ENCODE peak calls at places on chromosomes 11 and 22, in ten cellular contexts. One of them, this sample, is unnamed.

GRCh38 chr11:29452131-29452530 is 564.7 kb downstream of the KCNA4 start:
- DNase-seq in left ventricle myocardium inferior: no peak
- DNase-seq in cardiac muscle cell: peak
- DNase-seq in LHCN-M2: peak
- DNase-seq in DMS153: no peak
- DNase-seq in activated T-cell treated with anti-CD3 and anti-CD28 coated beads, Interleukin-2, amount 50 U/mL, for 72 hours: no peak
- DNase-seq in cardiac fibroblast: peak
- DNase-seq in naive thymus-derived CD4-positive, alpha-beta T cell: no peak
- DNase-seq in DMS79: no peak
- DNase-seq in NCI-H1092: no peak
- DNase-seq in this sample: no peak

GRCh38 chr11:87007938-87008337 is 29.8 kb upstream of the TMEM135 start:
- DNase-seq in NCI-H1092: no peak
- DNase-seq in DMS153: no peak
- DNase-seq in LHCN-M2: peak
- DNase-seq in activated T-cell treated with anti-CD3 and anti-CD28 coated beads, Interleukin-2, amount 50 U/mL, for 72 hours: no peak
- DNase-seq in cardiac fibroblast: peak
- DNase-seq in left ventricle myocardium inferior: no peak
- DNase-seq in cardiac muscle cell: peak
- DNase-seq in DMS79: no peak
- DNase-seq in naive thymus-derived CD4-positive, alpha-beta T cell: no peak
- DNase-seq in this sample: no peak

GRCh38 chr11:60305906-60306619 is 21.0 kb upstream of the MS4A6E start:
- DNase-seq in naive thymus-derived CD4-positive, alpha-beta T cell: no peak
- DNase-seq in LHCN-M2: peak
- DNase-seq in cardiac fibroblast: no peak
- DNase-seq in cardiac muscle cell: peak
- DNase-seq in activated T-cell treated with anti-CD3 and anti-CD28 coated beads, Interleukin-2, amount 50 U/mL, for 72 hours: no peak
- DNase-seq in NCI-H1092: no peak
- DNase-seq in DMS79: no peak
- DNase-seq in DMS153: no peak
- DNase-seq in left ventricle myocardium inferior: no peak
- DNase-seq in this sample: no peak

GRCh38 chr11:62707277-62707771 is at the start of the genes BSCL2 and GNG3:
- DNase-seq in naive thymus-derived CD4-positive, alpha-beta T cell: no peak
- DNase-seq in cardiac fibroblast: no peak
- DNase-seq in left ventricle myocardium inferior: no peak
- DNase-seq in NCI-H1092: no peak
- DNase-seq in LHCN-M2: no peak
- DNase-seq in activated T-cell treated with anti-CD3 and anti-CD28 coated beads, Interleukin-2, amount 50 U/mL, for 72 hours: peak
- DNase-seq in cardiac muscle cell: no peak
- DNase-seq in DMS153: peak
- DNase-seq in DMS79: peak
- DNase-seq in this sample: peak

GRCh38 chr11:31798057-31799035 is 12.8 kb downstream of the PAX6 start:
- DNase-seq in DMS153: no peak
- DNase-seq in LHCN-M2: no peak
- DNase-seq in left ventricle myocardium inferior: no peak
- DNase-seq in DMS79: no peak
- DNase-seq in activated T-cell treated with anti-CD3 and anti-CD28 coated beads, Interleukin-2, amount 50 U/mL, for 72 hours: peak
- DNase-seq in cardiac fibroblast: no peak
- DNase-seq in naive thymus-derived CD4-positive, alpha-beta T cell: no peak
- DNase-seq in cardiac muscle cell: no peak
- DNase-seq in NCI-H1092: no peak
- DNase-seq in this sample: peak

GRCh38 chr11:126210871-126211235 is 597 bp downstream of the RPUSD4 start:
- DNase-seq in activated T-cell treated with anti-CD3 and anti-CD28 coated beads, Interleukin-2, amount 50 U/mL, for 72 hours: no peak
- DNase-seq in cardiac muscle cell: peak
- DNase-seq in LHCN-M2: peak
- DNase-seq in DMS153: no peak
- DNase-seq in left ventricle myocardium inferior: no peak
- DNase-seq in cardiac fibroblast: no peak
- DNase-seq in DMS79: peak
- DNase-seq in NCI-H1092: no peak
- DNase-seq in naive thymus-derived CD4-positive, alpha-beta T cell: no peak
- DNase-seq in this sample: no peak

GRCh38 chr11:71447791-71448256 is 369 bp downstream of the DHCR7 start:
- DNase-seq in cardiac muscle cell: peak
- DNase-seq in cardiac fibroblast: peak
- DNase-seq in DMS79: peak
- DNase-seq in NCI-H1092: peak
- DNase-seq in activated T-cell treated with anti-CD3 and anti-CD28 coated beads, Interleukin-2, amount 50 U/mL, for 72 hours: peak
- DNase-seq in DMS153: no peak
- DNase-seq in left ventricle myocardium inferior: no peak
- DNase-seq in naive thymus-derived CD4-positive, alpha-beta T cell: peak
- DNase-seq in LHCN-M2: peak
- DNase-seq in this sample: peak

GRCh38 chr11:127106142-127106541 is 105.6 kb upstream of the KIRREL3 start:
- DNase-seq in cardiac muscle cell: no peak
- DNase-seq in left ventricle myocardium inferior: no peak
- DNase-seq in DMS153: peak
- DNase-seq in activated T-cell treated with anti-CD3 and anti-CD28 coated beads, Interleukin-2, amount 50 U/mL, for 72 hours: no peak
- DNase-seq in naive thymus-derived CD4-positive, alpha-beta T cell: no peak
- DNase-seq in DMS79: peak
- DNase-seq in NCI-H1092: peak
- DNase-seq in LHCN-M2: peak
- DNase-seq in cardiac fibroblast: no peak
- DNase-seq in this sample: no peak

GRCh38 chr22:30832407-30832987 is 136.1 kb downstream of the MORC2 start:
- DNase-seq in activated T-cell treated with anti-CD3 and anti-CD28 coated beads, Interleukin-2, amount 50 U/mL, for 72 hours: no peak
- DNase-seq in naive thymus-derived CD4-positive, alpha-beta T cell: no peak
- DNase-seq in cardiac muscle cell: no peak
- DNase-seq in NCI-H1092: no peak
- DNase-seq in DMS79: no peak
- DNase-seq in left ventricle myocardium inferior: no peak
- DNase-seq in DMS153: no peak
- DNase-seq in cardiac fibroblast: no peak
- DNase-seq in LHCN-M2: no peak
- DNase-seq in this sample: peak

GRCh38 chr11:61955031-61955415 is 4.9 kb downstream of the BEST1 start:
- DNase-seq in activated T-cell treated with anti-CD3 and anti-CD28 coated beads, Interleukin-2, amount 50 U/mL, for 72 hours: no peak
- DNase-seq in left ventricle myocardium inferior: peak
- DNase-seq in LHCN-M2: peak
- DNase-seq in cardiac fibroblast: peak
- DNase-seq in cardiac muscle cell: peak
- DNase-seq in DMS153: peak
- DNase-seq in NCI-H1092: no peak
- DNase-seq in naive thymus-derived CD4-positive, alpha-beta T cell: no peak
- DNase-seq in DMS79: peak
- DNase-seq in this sample: no peak

GRCh38 chr11:121485221-121485620 is 32.5 kb upstream of the SORL1-AS1 start:
- DNase-seq in DMS153: no peak
- DNase-seq in cardiac muscle cell: no peak
- DNase-seq in DMS79: no peak
- DNase-seq in naive thymus-derived CD4-positive, alpha-beta T cell: no peak
- DNase-seq in cardiac fibroblast: no peak
- DNase-seq in activated T-cell treated with anti-CD3 and anti-CD28 coated beads, Interleukin-2, amount 50 U/mL, for 72 hours: no peak
- DNase-seq in LHCN-M2: no peak
- DNase-seq in NCI-H1092: no peak
- DNase-seq in left ventricle myocardium inferior: no peak
- DNase-seq in this sample: no peak

GRCh38 chr11:16184588-16184987 is 171.8 kb downstream of the SOX6 start:
- DNase-seq in activated T-cell treated with anti-CD3 and anti-CD28 coated beads, Interleukin-2, amount 50 U/mL, for 72 hours: no peak
- DNase-seq in left ventricle myocardium inferior: no peak
- DNase-seq in NCI-H1092: peak
- DNase-seq in LHCN-M2: no peak
- DNase-seq in DMS153: peak
- DNase-seq in cardiac muscle cell: peak
- DNase-seq in DMS79: no peak
- DNase-seq in cardiac fibroblast: peak
- DNase-seq in naive thymus-derived CD4-positive, alpha-beta T cell: no peak
- DNase-seq in this sample: no peak

GRCh38 chr22:35839811-35840739 is 122.4 kb downstream of the APOL5 start:
- DNase-seq in DMS153: peak
- DNase-seq in cardiac fibroblast: peak
- DNase-seq in naive thymus-derived CD4-positive, alpha-beta T cell: no peak
- DNase-seq in left ventricle myocardium inferior: peak
- DNase-seq in DMS79: peak
- DNase-seq in activated T-cell treated with anti-CD3 and anti-CD28 coated beads, Interleukin-2, amount 50 U/mL, for 72 hours: no peak
- DNase-seq in LHCN-M2: peak
- DNase-seq in cardiac muscle cell: peak
- DNase-seq in NCI-H1092: peak
- DNase-seq in this sample: peak

GRCh38 chr11:8219257-8220021 is 44.2 kb downstream of the LMO1 start:
- DNase-seq in cardiac fibroblast: peak
- DNase-seq in DMS153: peak
- DNase-seq in NCI-H1092: peak
- DNase-seq in left ventricle myocardium inferior: no peak
- DNase-seq in cardiac muscle cell: peak
- DNase-seq in naive thymus-derived CD4-positive, alpha-beta T cell: no peak
- DNase-seq in DMS79: no peak
- DNase-seq in activated T-cell treated with anti-CD3 and anti-CD28 coated beads, Interleukin-2, amount 50 U/mL, for 72 hours: peak
- DNase-seq in LHCN-M2: peak
- DNase-seq in this sample: no peak

GRCh38 chr11:114296190-114296978 is at the start of gene NNMT:
- DNase-seq in NCI-H1092: no peak
- DNase-seq in cardiac muscle cell: peak
- DNase-seq in DMS153: no peak
- DNase-seq in cardiac fibroblast: peak
- DNase-seq in naive thymus-derived CD4-positive, alpha-beta T cell: no peak
- DNase-seq in DMS79: no peak
- DNase-seq in left ventricle myocardium inferior: peak
- DNase-seq in LHCN-M2: peak
- DNase-seq in activated T-cell treated with anti-CD3 and anti-CD28 coated beads, Interleukin-2, amount 50 U/mL, for 72 hours: no peak
- DNase-seq in this sample: no peak

GRCh38 chr11:67465190-67465522 is 3.9 kb downstream of the TMEM134 start:
- DNase-seq in cardiac fibroblast: no peak
- DNase-seq in DMS79: no peak
- DNase-seq in activated T-cell treated with anti-CD3 and anti-CD28 coated beads, Interleukin-2, amount 50 U/mL, for 72 hours: no peak
- DNase-seq in NCI-H1092: no peak
- DNase-seq in LHCN-M2: no peak
- DNase-seq in DMS153: no peak
- DNase-seq in left ventricle myocardium inferior: no peak
- DNase-seq in cardiac muscle cell: no peak
- DNase-seq in naive thymus-derived CD4-positive, alpha-beta T cell: no peak
- DNase-seq in this sample: no peak

GRCh38 chr22:36510384-36510783 is 3.5 kb upstream of the FOXRED2 start:
- DNase-seq in activated T-cell treated with anti-CD3 and anti-CD28 coated beads, Interleukin-2, amount 50 U/mL, for 72 hours: no peak
- DNase-seq in DMS79: no peak
- DNase-seq in cardiac muscle cell: no peak
- DNase-seq in DMS153: no peak
- DNase-seq in left ventricle myocardium inferior: no peak
- DNase-seq in naive thymus-derived CD4-positive, alpha-beta T cell: no peak
- DNase-seq in NCI-H1092: no peak
- DNase-seq in LHCN-M2: no peak
- DNase-seq in cardiac fibroblast: no peak
- DNase-seq in this sample: no peak

GRCh38 chr22:41966607-41967240 is 2.5 kb upstream of the SEPTIN3 start:
- DNase-seq in cardiac muscle cell: peak
- DNase-seq in DMS153: peak
- DNase-seq in left ventricle myocardium inferior: no peak
- DNase-seq in LHCN-M2: peak
- DNase-seq in activated T-cell treated with anti-CD3 and anti-CD28 coated beads, Interleukin-2, amount 50 U/mL, for 72 hours: peak
- DNase-seq in cardiac fibroblast: peak
- DNase-seq in naive thymus-derived CD4-positive, alpha-beta T cell: no peak
- DNase-seq in NCI-H1092: peak
- DNase-seq in DMS79: no peak
- DNase-seq in this sample: no peak

GRCh38 chr11:1530686-1531256 is 41.3 kb downstream of the DUSP8 start:
- DNase-seq in activated T-cell treated with anti-CD3 and anti-CD28 coated beads, Interleukin-2, amount 50 U/mL, for 72 hours: no peak
- DNase-seq in left ventricle myocardium inferior: no peak
- DNase-seq in LHCN-M2: no peak
- DNase-seq in DMS79: no peak
- DNase-seq in cardiac fibroblast: no peak
- DNase-seq in naive thymus-derived CD4-positive, alpha-beta T cell: no peak
- DNase-seq in cardiac muscle cell: no peak
- DNase-seq in NCI-H1092: no peak
- DNase-seq in DMS153: no peak
- DNase-seq in this sample: no peak

GRCh38 chr11:132785878-132786277 is 746.4 kb downstream of the OPCML start:
- DNase-seq in naive thymus-derived CD4-positive, alpha-beta T cell: no peak
- DNase-seq in NCI-H1092: no peak
- DNase-seq in LHCN-M2: no peak
- DNase-seq in cardiac fibroblast: no peak
- DNase-seq in cardiac muscle cell: no peak
- DNase-seq in DMS153: no peak
- DNase-seq in activated T-cell treated with anti-CD3 and anti-CD28 coated beads, Interleukin-2, amount 50 U/mL, for 72 hours: no peak
- DNase-seq in left ventricle myocardium inferior: no peak
- DNase-seq in DMS79: no peak
- DNase-seq in this sample: no peak

GRCh38 chr11:78228467-78228866 is 39.7 kb downstream of the USP35 start:
- DNase-seq in activated T-cell treated with anti-CD3 and anti-CD28 coated beads, Interleukin-2, amount 50 U/mL, for 72 hours: peak
- DNase-seq in cardiac fibroblast: peak
- DNase-seq in left ventricle myocardium inferior: no peak
- DNase-seq in LHCN-M2: peak
- DNase-seq in NCI-H1092: peak
- DNase-seq in DMS153: peak
- DNase-seq in naive thymus-derived CD4-positive, alpha-beta T cell: no peak
- DNase-seq in cardiac muscle cell: peak
- DNase-seq in DMS79: peak
- DNase-seq in this sample: no peak

GRCh38 chr11:2977113-2977512 is 15.0 kb downstream of the NAP1L4 start:
- DNase-seq in cardiac muscle cell: no peak
- DNase-seq in NCI-H1092: no peak
- DNase-seq in activated T-cell treated with anti-CD3 and anti-CD28 coated beads, Interleukin-2, amount 50 U/mL, for 72 hours: no peak
- DNase-seq in left ventricle myocardium inferior: no peak
- DNase-seq in LHCN-M2: no peak
- DNase-seq in naive thymus-derived CD4-positive, alpha-beta T cell: no peak
- DNase-seq in DMS153: no peak
- DNase-seq in DMS79: no peak
- DNase-seq in cardiac fibroblast: no peak
- DNase-seq in this sample: no peak

GRCh38 chr11:31641477-31642062 is 132.0 kb downstream of the ELP4 start:
- DNase-seq in DMS79: no peak
- DNase-seq in activated T-cell treated with anti-CD3 and anti-CD28 coated beads, Interleukin-2, amount 50 U/mL, for 72 hours: no peak
- DNase-seq in cardiac fibroblast: peak
- DNase-seq in naive thymus-derived CD4-positive, alpha-beta T cell: no peak
- DNase-seq in left ventricle myocardium inferior: no peak
- DNase-seq in NCI-H1092: peak
- DNase-seq in DMS153: no peak
- DNase-seq in cardiac muscle cell: peak
- DNase-seq in LHCN-M2: peak
- DNase-seq in this sample: peak

GRCh38 chr11:68670208-68670992 is 13.9 kb upstream of the GAL start:
- DNase-seq in DMS153: no peak
- DNase-seq in cardiac fibroblast: no peak
- DNase-seq in DMS79: no peak
- DNase-seq in LHCN-M2: no peak
- DNase-seq in cardiac muscle cell: no peak
- DNase-seq in naive thymus-derived CD4-positive, alpha-beta T cell: no peak
- DNase-seq in left ventricle myocardium inferior: no peak
- DNase-seq in NCI-H1092: no peak
- DNase-seq in activated T-cell treated with anti-CD3 and anti-CD28 coated beads, Interleukin-2, amount 50 U/mL, for 72 hours: no peak
- DNase-seq in this sample: no peak

GRCh38 chr11:10398525-10398924 is 56.5 kb upstream of the AMPD3 start:
- DNase-seq in activated T-cell treated with anti-CD3 and anti-CD28 coated beads, Interleukin-2, amount 50 U/mL, for 72 hours: no peak
- DNase-seq in DMS79: no peak
- DNase-seq in DMS153: peak
- DNase-seq in left ventricle myocardium inferior: peak
- DNase-seq in cardiac fibroblast: no peak
- DNase-seq in NCI-H1092: no peak
- DNase-seq in LHCN-M2: no peak
- DNase-seq in cardiac muscle cell: no peak
- DNase-seq in naive thymus-derived CD4-positive, alpha-beta T cell: no peak
- DNase-seq in this sample: peak

GRCh38 chr22:17853066-17853465 is 78.8 kb upstream of the BID start:
- DNase-seq in LHCN-M2: no peak
- DNase-seq in DMS153: no peak
- DNase-seq in activated T-cell treated with anti-CD3 and anti-CD28 coated beads, Interleukin-2, amount 50 U/mL, for 72 hours: no peak
- DNase-seq in DMS79: no peak
- DNase-seq in cardiac muscle cell: no peak
- DNase-seq in naive thymus-derived CD4-positive, alpha-beta T cell: no peak
- DNase-seq in NCI-H1092: no peak
- DNase-seq in left ventricle myocardium inferior: no peak
- DNase-seq in cardiac fibroblast: peak
- DNase-seq in this sample: no peak

GRCh38 chr11:62202910-62203309 is 5.6 kb upstream of the SCGB2A1 start:
- DNase-seq in left ventricle myocardium inferior: no peak
- DNase-seq in activated T-cell treated with anti-CD3 and anti-CD28 coated beads, Interleukin-2, amount 50 U/mL, for 72 hours: no peak
- DNase-seq in DMS79: no peak
- DNase-seq in LHCN-M2: no peak
- DNase-seq in naive thymus-derived CD4-positive, alpha-beta T cell: no peak
- DNase-seq in DMS153: no peak
- DNase-seq in cardiac fibroblast: no peak
- DNase-seq in NCI-H1092: no peak
- DNase-seq in cardiac muscle cell: no peak
- DNase-seq in this sample: no peak

GRCh38 chr11:119315139-119316016 is 1.6 kb downstream of the MCAM start:
- DNase-seq in DMS79: peak
- DNase-seq in NCI-H1092: no peak
- DNase-seq in LHCN-M2: no peak
- DNase-seq in naive thymus-derived CD4-positive, alpha-beta T cell: no peak
- DNase-seq in left ventricle myocardium inferior: peak
- DNase-seq in DMS153: peak
- DNase-seq in activated T-cell treated with anti-CD3 and anti-CD28 coated beads, Interleukin-2, amount 50 U/mL, for 72 hours: peak
- DNase-seq in cardiac fibroblast: no peak
- DNase-seq in cardiac muscle cell: no peak
- DNase-seq in this sample: peak